ENCODE peak calls at places on chromosomes 1 and 21, in nine cellular contexts. F is mucosa of descending colon, W is NB4, U is thoracic aorta, V is ovary, H is thyroid gland, X is psoas muscle, S is transverse colon, Z is uterus. K is an unnamed sample.

GRCh38 chr1:247367786-247368342 is 36.2 kb upstream of the ZNF496 start:
- DNase-seq in F (no peak), W (no peak), U (no peak), V (no peak), H (no peak), X (no peak), S (no peak), Z (no peak), K (no peak)

GRCh38 chr1:26537951-26538352 is 8.4 kb downstream of the RPS6KA1 start:
- DNase-seq in F (no peak), W (peak; percentile 79), U (no peak), V (no peak), H (no peak), X (no peak), S (peak; percentile 60), Z (no peak), K (peak; percentile 65)

GRCh38 chr1:154463512-154463990 is 38.5 kb upstream of the TDRD10 start:
- DNase-seq in F (no peak), W (peak; percentile 68), U (no peak), V (no peak), H (peak; percentile 18), X (no peak), S (peak; percentile 30), Z (no peak), K (peak; percentile 52)

GRCh38 chr1:86468501-86468977 is at the start of gene CLCA1:
- DNase-seq in F (no peak), W (no peak), U (no peak), V (no peak), H (no peak), X (no peak), S (no peak), Z (no peak), K (no peak)

GRCh38 chr1:28365864-28366263 is 3.7 kb upstream of the PHACTR4 start:
- DNase-seq in F (no peak), W (no peak), U (no peak), V (no peak), H (no peak), X (no peak), S (peak; percentile 49), Z (no peak), K (no peak)

GRCh38 chr1:160465123-160465522 is 57.9 kb downstream of the SLAMF6 start:
- DNase-seq in F (no peak), W (no peak), U (no peak), V (no peak), H (no peak), X (no peak), S (no peak), Z (no peak), K (no peak)

GRCh38 chr1:85718678-85719340 is 10.6 kb upstream of the ZNHIT6 start:
- DNase-seq in F (no peak), W (no peak), U (no peak), V (no peak), H (no peak), X (no peak), S (no peak), Z (no peak), K (no peak)

GRCh38 chr1:109636201-109636952 is 16.7 kb downstream of the AMPD2 start:
- DNase-seq in F (no peak), W (peak; percentile 45), U (no peak), V (peak; percentile 33), H (no peak), X (no peak), S (peak; percentile 8), Z (no peak), K (no peak)

GRCh38 chr1:41608242-41608641 is 123.8 kb upstream of the EDN2 start:
- DNase-seq in F (no peak), W (no peak), U (no peak), V (no peak), H (peak; percentile 80), X (no peak), S (no peak), Z (no peak), K (no peak)

GRCh38 chr1:74729741-74730478 is 2.9 kb downstream of the CRYZ start:
- DNase-seq in F (no peak), W (no peak), U (no peak), V (no peak), H (no peak), X (no peak), S (no peak), Z (no peak), K (no peak)

GRCh38 chr21:38136201-38136600 is 120.6 kb upstream of the KCNJ15 start:
- DNase-seq in F (no peak), W (no peak), U (no peak), V (no peak), H (peak; percentile 78), X (no peak), S (no peak), Z (no peak), K (peak; percentile 47)

GRCh38 chr1:89995595-89996397 is 886 bp downstream of the ZNF326 start:
- DNase-seq in F (no peak), W (no peak), U (no peak), V (no peak), H (no peak), X (no peak), S (peak; percentile 73), Z (no peak), K (no peak)

GRCh38 chr1:220012259-220012658 is 34.0 kb downstream of the EPRS1 start:
- DNase-seq in F (no peak), W (no peak), U (no peak), V (no peak), H (no peak), X (no peak), S (no peak), Z (no peak), K (no peak)

GRCh38 chr1:41738475-41738874 is 180.2 kb downstream of the HIVEP3 start:
- DNase-seq in F (no peak), W (peak; percentile 51), U (no peak), V (no peak), H (no peak), X (no peak), S (no peak), Z (no peak), K (no peak)

DNA sequence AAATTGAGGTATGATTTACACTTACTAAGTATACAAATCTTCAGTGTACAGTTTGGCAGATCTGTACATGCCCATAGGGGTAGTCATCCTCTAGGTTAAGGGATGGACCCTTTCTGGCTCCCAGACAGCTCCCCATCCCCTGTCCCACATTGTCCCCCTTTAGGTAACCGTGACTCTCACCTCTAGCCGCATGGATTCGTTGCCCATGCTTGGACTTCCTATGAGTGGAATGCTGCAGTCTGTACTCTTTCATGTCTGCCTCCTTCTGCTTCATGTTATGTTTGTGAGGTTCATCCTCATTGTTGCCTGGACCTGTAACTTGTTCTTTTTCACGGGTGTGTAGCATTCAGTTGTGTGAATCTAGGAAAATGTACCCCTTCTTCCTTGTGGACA is 20.3 kb downstream of the SLC37A1 start:
- DNase-seq in F (no peak), W (no peak), U (no peak), V (no peak), H (peak; percentile 1), X (no peak), S (peak; percentile 3), Z (no peak), K (no peak)
- H3K4me3 ChIP-seq in F (no peak overlapping the region), W (no peak overlapping the region), U (peak overlapping the region; percentile 27), V (no peak overlapping the region), H (no peak overlapping the region), X (peak overlapping the region; percentile 31), S (no peak overlapping the region), Z (no peak overlapping the region), K (no peak overlapping the region)

GRCh38 chr1:101028466-101028865 is 2.9 kb upstream of the DPH5 start:
- DNase-seq in F (no peak), W (no peak), U (no peak), V (no peak), H (no peak), X (no peak), S (no peak), Z (no peak), K (no peak)

GRCh38 chr1:101026394-101026788 is 807 bp upstream of the DPH5 start:
- DNase-seq in F (no peak), W (no peak), U (no peak), V (no peak), H (no peak), X (no peak), S (no peak), Z (no peak), K (no peak)

GRCh38 chr1:101029184-101029583 is 3.6 kb upstream of the DPH5 start:
- DNase-seq in F (no peak), W (no peak), U (no peak), V (no peak), H (no peak), X (no peak), S (no peak), Z (no peak), K (no peak)

GRCh38 chr1:101025680-101026393 is at the start of gene DPH5:
- DNase-seq in F (peak; percentile 94), W (peak; percentile 91), U (peak; percentile 70), V (peak; percentile 88), H (peak; percentile 87), X (peak; percentile 96), S (peak; percentile 93), Z (peak; percentile 88), K (peak; percentile 93)

DNA sequence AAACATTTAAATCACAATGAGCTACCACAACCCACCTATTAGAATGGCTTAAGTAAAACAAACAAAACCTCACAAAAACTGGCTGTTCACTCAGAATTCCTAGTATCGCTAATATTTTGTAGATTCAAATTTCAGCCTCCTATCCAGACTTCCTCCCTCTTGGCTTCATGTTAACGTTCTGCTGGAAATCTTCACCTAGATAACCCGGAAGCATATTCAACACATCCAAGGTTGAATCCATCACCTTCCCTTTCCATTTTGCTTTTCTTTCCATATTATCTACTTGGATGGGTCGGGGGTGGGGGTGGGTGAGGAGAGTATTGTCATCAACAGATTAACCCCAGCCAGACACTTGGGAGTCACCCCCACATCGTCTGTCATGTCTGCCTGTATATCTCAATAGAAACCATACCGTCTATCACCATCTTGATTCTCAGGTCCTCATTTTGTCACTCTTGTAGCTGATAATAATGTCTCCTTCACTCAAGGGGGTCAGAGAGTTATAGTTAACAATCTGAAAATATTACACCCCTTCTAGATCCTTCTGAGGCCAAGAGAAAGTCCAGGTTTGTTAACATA is 1.7 kb upstream of the DPH5 start:
- DNase-seq in F (no peak), W (no peak), U (no peak), V (no peak), H (no peak), X (no peak), S (no peak), Z (no peak), K (no peak)
- H3K4me3 ChIP-seq in F (no peak overlapping the region), W (peak overlapping the region; percentile 98), U (no peak overlapping the region), V (no peak overlapping the region), H (no peak overlapping the region), X (no peak overlapping the region), S (no peak overlapping the region), Z (no peak overlapping the region), K (no peak overlapping the region)

GRCh38 chr1:151815716-151816327 is 10.6 kb upstream of the LINGO4 start:
- DNase-seq in F (peak; percentile 77), W (no peak), U (no peak), V (no peak), H (no peak), X (no peak), S (peak; percentile 48), Z (no peak), K (no peak)
- H3K4me3 ChIP-seq in F (no peak overlapping the region), W (no peak overlapping the region), U (no peak overlapping the region), V (no peak overlapping the region), H (no peak overlapping the region), X (no peak overlapping the region), S (no peak overlapping the region), Z (no peak overlapping the region), K (no peak overlapping the region)

DNA sequence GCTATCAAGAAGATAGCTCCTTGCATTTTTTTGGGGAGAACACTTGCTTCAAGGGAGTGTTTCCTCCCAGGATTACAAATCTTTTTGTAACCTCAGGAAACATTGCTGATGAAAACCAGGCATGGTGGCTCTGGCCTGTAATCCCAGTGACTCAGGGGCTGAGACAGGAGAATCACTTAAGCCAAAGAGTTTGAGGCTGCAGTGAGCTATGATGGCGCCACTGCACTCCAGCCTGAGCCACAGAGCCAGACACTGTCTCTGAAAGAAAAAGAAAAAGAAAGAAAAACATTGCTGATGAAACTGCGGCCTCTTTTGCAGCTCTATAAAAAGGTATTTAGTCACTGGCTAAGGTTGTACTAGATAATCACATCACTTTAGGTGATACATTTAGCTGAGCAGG is 7.3 kb downstream of the RNU1-2 start:
- DNase-seq in F (no peak), W (peak; percentile 55), U (no peak), V (no peak), H (no peak), X (no peak), S (no peak), Z (no peak), K (no peak)
- H3K4me3 ChIP-seq in F (no peak overlapping the region), W (peak overlapping the region; percentile 80), U (peak overlapping the region; percentile 69), V (no peak overlapping the region), H (no peak overlapping the region), X (peak overlapping the region; percentile 81), S (no peak overlapping the region), Z (no peak overlapping the region), K (no peak overlapping the region)

K was measured in left lung.